ENCODE peak calls at places on chromosome 18, in seven cellular contexts. One of them, this sample, is unnamed.

GRCh38 chr18:77632738-77633137 is 383.1 kb downstream of the GALR1 start:
- DNase-seq in NCI-H2171 treated with DMSO at 0.1 percent for 48 hours: no peak
- DNase-seq in COR-L47: no peak
- DNase-seq in substantia nigra: no peak
- DNase-seq in hippocampal formation: no peak
- DNase-seq in activated CD4-positive, CD25-positive, alpha-beta regulatory T cell: no peak
- DNase-seq in hepatic stellate cell: no peak
- DNase-seq in this sample: no peak

GRCh38 chr18:6645246-6645645 is 84.3 kb upstream of the ARHGAP28 start:
- DNase-seq in hepatic stellate cell: no peak
- DNase-seq in activated CD4-positive, CD25-positive, alpha-beta regulatory T cell: no peak
- DNase-seq in substantia nigra: no peak
- DNase-seq in hippocampal formation: no peak
- DNase-seq in NCI-H2171 treated with DMSO at 0.1 percent for 48 hours: no peak
- DNase-seq in COR-L47: no peak
- DNase-seq in this sample: no peak

GRCh38 chr18:46716336-46716735 is 40.5 kb downstream of the ST8SIA5 start:
- DNase-seq in NCI-H2171 treated with DMSO at 0.1 percent for 48 hours: no peak
- DNase-seq in hepatic stellate cell: no peak
- DNase-seq in activated CD4-positive, CD25-positive, alpha-beta regulatory T cell: no peak
- DNase-seq in hippocampal formation: no peak
- DNase-seq in COR-L47: no peak
- DNase-seq in substantia nigra: no peak
- DNase-seq in this sample: no peak

GRCh38 chr18:58769321-58769720 is 95.4 kb upstream of the ZNF532 start:
- DNase-seq in substantia nigra: no peak
- DNase-seq in hepatic stellate cell: no peak
- DNase-seq in hippocampal formation: no peak
- DNase-seq in NCI-H2171 treated with DMSO at 0.1 percent for 48 hours: no peak
- DNase-seq in COR-L47: no peak
- DNase-seq in activated CD4-positive, CD25-positive, alpha-beta regulatory T cell: no peak
- DNase-seq in this sample: no peak

GRCh38 chr18:26549486-26550435 is 1.4 kb upstream of the KCTD1 start:
- DNase-seq in substantia nigra: peak
- DNase-seq in hepatic stellate cell: peak
- DNase-seq in NCI-H2171 treated with DMSO at 0.1 percent for 48 hours: peak
- DNase-seq in activated CD4-positive, CD25-positive, alpha-beta regulatory T cell: no peak
- DNase-seq in hippocampal formation: no peak
- DNase-seq in COR-L47: peak
- DNase-seq in this sample: peak

GRCh38 chr18:58454406-58455061 is 174.4 kb downstream of the ALPK2 start:
- DNase-seq in activated CD4-positive, CD25-positive, alpha-beta regulatory T cell: no peak
- DNase-seq in NCI-H2171 treated with DMSO at 0.1 percent for 48 hours: no peak
- DNase-seq in COR-L47: no peak
- DNase-seq in hippocampal formation: no peak
- DNase-seq in hepatic stellate cell: no peak
- DNase-seq in substantia nigra: no peak
- DNase-seq in this sample: no peak

GRCh38 chr18:29041976-29042375 is 865.0 kb upstream of the CDH2 start:
- DNase-seq in activated CD4-positive, CD25-positive, alpha-beta regulatory T cell: no peak
- DNase-seq in substantia nigra: no peak
- DNase-seq in COR-L47: no peak
- DNase-seq in hepatic stellate cell: no peak
- DNase-seq in hippocampal formation: no peak
- DNase-seq in NCI-H2171 treated with DMSO at 0.1 percent for 48 hours: no peak
- DNase-seq in this sample: no peak

GRCh38 chr18:1751249-1751648 is 820.1 kb downstream of the METTL4 start:
- DNase-seq in hippocampal formation: no peak
- DNase-seq in hepatic stellate cell: no peak
- DNase-seq in COR-L47: no peak
- DNase-seq in substantia nigra: no peak
- DNase-seq in activated CD4-positive, CD25-positive, alpha-beta regulatory T cell: no peak
- DNase-seq in NCI-H2171 treated with DMSO at 0.1 percent for 48 hours: peak
- DNase-seq in this sample: no peak

GRCh38 chr18:60978338-60978737 is 354.9 kb upstream of the CDH20 start:
- DNase-seq in hippocampal formation: no peak
- DNase-seq in COR-L47: no peak
- DNase-seq in activated CD4-positive, CD25-positive, alpha-beta regulatory T cell: no peak
- DNase-seq in hepatic stellate cell: peak
- DNase-seq in NCI-H2171 treated with DMSO at 0.1 percent for 48 hours: no peak
- DNase-seq in substantia nigra: no peak
- DNase-seq in this sample: peak

GRCh38 chr18:79952457-79952995 is 1.1 kb upstream of the SLC66A2 start:
- DNase-seq in hippocampal formation: no peak
- DNase-seq in COR-L47: no peak
- DNase-seq in activated CD4-positive, CD25-positive, alpha-beta regulatory T cell: no peak
- DNase-seq in NCI-H2171 treated with DMSO at 0.1 percent for 48 hours: no peak
- DNase-seq in hepatic stellate cell: no peak
- DNase-seq in substantia nigra: no peak
- DNase-seq in this sample: no peak

GRCh38 chr18:64119916-64120315 is 29.0 kb downstream of the LINC00305 start:
- DNase-seq in activated CD4-positive, CD25-positive, alpha-beta regulatory T cell: no peak
- DNase-seq in COR-L47: peak
- DNase-seq in NCI-H2171 treated with DMSO at 0.1 percent for 48 hours: peak
- DNase-seq in hepatic stellate cell: no peak
- DNase-seq in substantia nigra: no peak
- DNase-seq in hippocampal formation: no peak
- DNase-seq in this sample: no peak

GRCh38 chr18:76161983-76162382 is 333.1 kb downstream of the ZNF516 start:
- DNase-seq in activated CD4-positive, CD25-positive, alpha-beta regulatory T cell: no peak
- DNase-seq in hepatic stellate cell: no peak
- DNase-seq in hippocampal formation: no peak
- DNase-seq in NCI-H2171 treated with DMSO at 0.1 percent for 48 hours: no peak
- DNase-seq in COR-L47: no peak
- DNase-seq in substantia nigra: no peak
- DNase-seq in this sample: no peak

GRCh38 chr18:12585218-12585617 is 72.7 kb downstream of the SPIRE1 start:
- DNase-seq in hepatic stellate cell: no peak
- DNase-seq in hippocampal formation: no peak
- DNase-seq in substantia nigra: no peak
- DNase-seq in COR-L47: no peak
- DNase-seq in NCI-H2171 treated with DMSO at 0.1 percent for 48 hours: no peak
- DNase-seq in activated CD4-positive, CD25-positive, alpha-beta regulatory T cell: no peak
- DNase-seq in this sample: no peak

GRCh38 chr18:56770873-56771272 is 119.7 kb downstream of the WDR7 start:
- DNase-seq in NCI-H2171 treated with DMSO at 0.1 percent for 48 hours: no peak
- DNase-seq in COR-L47: no peak
- DNase-seq in hippocampal formation: no peak
- DNase-seq in substantia nigra: no peak
- DNase-seq in activated CD4-positive, CD25-positive, alpha-beta regulatory T cell: no peak
- DNase-seq in hepatic stellate cell: no peak
- DNase-seq in this sample: peak

GRCh38 chr18:3458952-3459853 is 9.2 kb downstream of the TGIF1 start:
- DNase-seq in hippocampal formation: peak
- DNase-seq in hepatic stellate cell: no peak
- DNase-seq in COR-L47: no peak
- DNase-seq in activated CD4-positive, CD25-positive, alpha-beta regulatory T cell: no peak
- DNase-seq in substantia nigra: no peak
- DNase-seq in NCI-H2171 treated with DMSO at 0.1 percent for 48 hours: no peak
- DNase-seq in this sample: no peak

GRCh38 chr18:31774477-31774785 is 13.8 kb upstream of the SLC25A52 start:
- DNase-seq in COR-L47: no peak
- DNase-seq in substantia nigra: no peak
- DNase-seq in activated CD4-positive, CD25-positive, alpha-beta regulatory T cell: no peak
- DNase-seq in hippocampal formation: no peak
- DNase-seq in hepatic stellate cell: no peak
- DNase-seq in NCI-H2171 treated with DMSO at 0.1 percent for 48 hours: no peak
- DNase-seq in this sample: no peak

This sample was measured in AG08396.